ENCODE peak calls at places on chromosome 10, in five cellular contexts. V is HCT116, P is K562, T is SK-N-SH, B is GM12878. G is an unnamed sample.

GRCh38 chr10:132383026-132383565 is 13.9 kb upstream of the PWWP2B start:
- DNase-seq in V (no peak), B (no peak), P (no peak), T (no peak), G (no peak)

GRCh38 chr10:61592581-61592980 is 70.1 kb upstream of the CABCOCO1 start:
- DNase-seq in T (no peak), P (peak; percentile 50), V (peak; percentile 33), B (no peak), G (no peak)

GRCh38 chr10:44706745-44707144 is 204.4 kb upstream of the TMEM72 start:
- DNase-seq in B (no peak), T (no peak), V (peak; percentile 3), P (no peak), G (no peak)

GRCh38 chr10:5643356-5643755 is 23.0 kb downstream of the ASB13 start:
- DNase-seq in T (no peak), P (no peak), B (no peak), V (no peak), G (no peak)

GRCh38 chr10:122291739-122292138 is 20.6 kb downstream of the BTBD16 start:
- DNase-seq in T (no peak), P (no peak), V (no peak), B (no peak), G (no peak)

GRCh38 chr10:132019366-132019765 is 37.6 kb upstream of the BNIP3 start:
- DNase-seq in V (no peak), T (no peak), P (no peak), B (no peak), G (no peak)

GRCh38 chr10:80488539-80489066 is 34.5 kb downstream of the TSPAN14 start:
- DNase-seq in V (no peak), T (no peak), P (no peak), B (no peak), G (no peak)

GRCh38 chr10:74282151-74282852 is 131.3 kb downstream of the ADK start:
- DNase-seq in T (peak; percentile 14), V (no peak), B (no peak), P (no peak), G (no peak)

GRCh38 chr10:99329891-99330674 is 927 bp downstream of the CNNM1 start:
- DNase-seq in V (no peak), B (no peak), P (no peak), T (peak; percentile 83), G (no peak)

GRCh38 chr10:68184546-68184945 is 47.4 kb downstream of the ATOH7 start:
- DNase-seq in V (no peak), B (no peak), P (no peak), T (no peak), G (no peak)

GRCh38 chr10:50152792-50153272 is 85.1 kb downstream of the WASHC2A start:
- DNase-seq in V (no peak), P (peak; percentile 19), B (no peak), T (peak; percentile 36), G (no peak)

GRCh38 chr10:31749981-31750850 is 178.4 kb downstream of the ARHGAP12 start:
- DNase-seq in B (no peak), V (no peak), T (peak; percentile 84), P (no peak), G (no peak)

GRCh38 chr10:110241841-110242240 is 34.4 kb downstream of the MXI1 start:
- DNase-seq in P (no peak), T (no peak), V (no peak), B (no peak), G (no peak)

GRCh38 chr10:82683989-82684388 is 809.0 kb downstream of the NRG3 start:
- DNase-seq in V (no peak), B (no peak), T (peak; percentile 45), P (no peak), G (no peak)

GRCh38 chr10:74960670-74961069 is 134.3 kb downstream of the KAT6B start:
- DNase-seq in B (no peak), T (no peak), P (no peak), V (no peak), G (no peak)

GRCh38 chr10:74244097-74244685 is 93.2 kb downstream of the ADK start:
- DNase-seq in P (no peak), V (peak; percentile 42), B (no peak), T (peak; percentile 11), G (no peak)

GRCh38 chr10:10831085-10831484 is 186.6 kb upstream of the CELF2 start:
- DNase-seq in B (no peak), P (no peak), T (no peak), V (no peak), G (peak; percentile 7)

GRCh38 chr10:20100157-20100556 is 283.9 kb downstream of the PLXDC2 start:
- DNase-seq in B (no peak), V (no peak), P (no peak), T (peak; percentile 4), G (no peak)

GRCh38 chr10:30433286-30433778 is 652 bp upstream of the MAP3K8 start:
- DNase-seq in T (peak; percentile 78), P (peak; percentile 42), V (peak; percentile 64), B (no peak), G (no peak)

GRCh38 chr10:75743231-75743864 is 311.9 kb downstream of the LRMDA start:
- DNase-seq in B (no peak), V (no peak), T (no peak), P (no peak), G (no peak)

GRCh38 chr10:70753841-70754621 is 31.1 kb downstream of the TBATA start:
- DNase-seq in P (no peak), V (no peak), B (no peak), T (no peak), G (no peak)

GRCh38 chr10:11930342-11930978 is 107.3 kb downstream of the PROSER2 start:
- DNase-seq in B (no peak), T (no peak), P (no peak), V (no peak), G (no peak)

GRCh38 chr10:112687647-112688046 is 240.6 kb downstream of the VTI1A start:
- DNase-seq in B (no peak), P (no peak), V (no peak), T (no peak), G (no peak)

GRCh38 chr10:27744478-27745379 is 890 bp downstream of the MKX start:
- DNase-seq in B (no peak), V (no peak), T (peak; percentile 21), P (no peak), G (no peak)

GRCh38 chr10:116132716-116133420 is 140.1 kb downstream of the GFRA1 start:
- DNase-seq in B (no peak), V (no peak), P (no peak), T (no peak), G (no peak)

GRCh38 chr10:116138897-116139296 is 134.1 kb downstream of the GFRA1 start:
- DNase-seq in V (no peak), P (no peak), T (no peak), B (no peak), G (no peak)

GRCh38 chr10:116134316-116134715 is 138.7 kb downstream of the GFRA1 start:
- DNase-seq in B (no peak), T (no peak), P (no peak), V (no peak), G (no peak)

GRCh38 chr10:116130006-116130405 is 143.0 kb downstream of the GFRA1 start:
- DNase-seq in P (no peak), V (no peak), T (no peak), B (no peak), G (no peak)

DNA sequence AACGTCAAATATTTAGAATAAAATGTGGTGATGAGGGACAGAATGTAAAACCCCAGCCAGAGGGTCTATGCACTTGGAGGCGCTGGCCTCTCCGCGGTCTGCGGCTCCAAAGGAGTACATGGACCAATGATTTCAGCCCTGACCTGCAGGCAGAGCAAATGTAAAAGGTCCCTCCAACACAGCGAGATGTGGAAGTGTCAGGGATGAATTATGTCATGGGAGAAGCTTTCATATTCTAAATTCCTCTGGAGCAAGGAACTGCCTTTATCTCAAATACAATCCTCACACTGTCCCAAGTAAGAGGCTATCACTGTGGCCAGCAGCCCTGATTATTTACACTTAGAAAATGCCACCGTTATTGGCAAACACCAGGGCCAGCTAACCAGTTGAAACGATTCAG is 139.4 kb downstream of the GFRA1 start:
- DNase-seq in T (no peak), V (no peak), B (no peak), P (no peak), G (no peak)
- TF ChIP-seq SIN3A in T (no peak), V (no peak), B (no peak), P (no peak), G (no peak)

DNA sequence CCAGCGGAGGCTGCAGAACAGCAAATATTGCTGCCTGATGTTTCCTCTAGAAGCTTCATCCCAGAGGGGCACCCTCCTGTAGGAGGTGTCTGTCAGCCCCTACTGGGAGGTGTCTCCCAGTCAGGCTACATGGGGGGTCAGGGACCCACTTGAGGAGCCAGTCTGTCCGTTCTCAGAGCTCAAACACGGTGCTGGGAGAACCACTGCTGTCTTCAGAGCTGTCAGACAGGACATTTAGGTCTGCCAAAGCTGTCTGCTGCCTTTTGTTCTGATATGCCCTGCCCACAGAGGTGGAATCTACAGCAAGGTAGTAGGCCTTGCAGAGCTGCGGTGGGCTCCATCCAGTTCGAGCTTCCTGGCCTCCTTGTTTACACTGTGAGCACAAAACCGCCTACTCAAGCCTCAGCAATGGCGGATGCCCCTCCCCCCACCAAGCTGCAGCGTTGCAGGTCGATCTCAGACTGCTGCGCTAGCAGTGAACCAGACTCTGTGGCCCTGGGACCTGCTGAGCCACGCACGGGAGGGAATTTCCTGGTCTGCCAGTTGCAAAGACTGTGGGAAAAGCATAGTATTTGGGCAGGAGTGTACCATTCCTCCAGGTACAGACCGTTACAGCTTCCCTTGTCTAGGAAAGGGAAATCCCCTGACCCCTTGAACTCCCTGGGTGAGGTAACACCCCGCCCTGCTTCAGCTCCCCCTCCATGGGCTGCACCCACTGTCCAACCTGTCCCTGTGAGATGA is 17.7 kb upstream of the MINDY3 start:
- DNase-seq in V (no peak), T (no peak), P (no peak), B (no peak), G (no peak)
- TF ChIP-seq CTCF in V (no peak), T (no peak), P (no peak), B (no peak), G (no peak)

GRCh38 chr10:125606406-125606805 is 76.6 kb downstream of the TEX36 start:
- DNase-seq in B (no peak), V (no peak), P (peak; percentile 32), T (peak; percentile 65), G (no peak)

GRCh38 chr10:125607689-125608290 is 75.2 kb downstream of the TEX36 start:
- DNase-seq in B (no peak), T (no peak), P (no peak), V (no peak), G (no peak)

GRCh38 chr10:125599194-125599593 is 83.8 kb downstream of the TEX36 start:
- DNase-seq in V (no peak), P (no peak), B (no peak), T (peak; percentile 9), G (no peak)

GRCh38 chr10:125605167-125605566 is 77.8 kb downstream of the TEX36 start:
- DNase-seq in V (no peak), T (no peak), B (no peak), P (peak; percentile 51), G (no peak)

DNA sequence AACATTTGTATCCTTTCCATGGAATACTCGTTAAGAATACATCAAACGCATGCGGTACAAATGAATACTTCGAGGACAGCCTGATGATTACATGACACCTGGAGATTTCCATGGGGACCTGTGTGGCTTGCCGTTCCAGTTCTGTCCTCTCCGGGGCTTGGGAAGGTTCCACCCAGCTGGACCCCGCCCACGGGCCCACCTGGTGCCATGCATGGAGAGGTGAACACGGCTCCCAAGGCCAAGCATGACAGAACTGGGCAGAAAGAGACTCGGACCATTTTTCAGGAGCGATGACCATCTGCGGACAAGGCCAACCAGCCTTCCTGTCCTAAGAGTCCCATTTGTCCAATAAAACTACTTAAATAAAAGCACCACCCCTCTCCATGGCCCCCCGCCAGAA is 80.1 kb downstream of the TEX36 start:
- DNase-seq in B (no peak), P (no peak), T (no peak), V (no peak), G (no peak)
- TF ChIP-seq SIN3A in B (no peak), P (no peak), T (no peak), V (no peak), G (no peak)

GRCh38 chr10:60238408-60239100 is 151.1 kb downstream of the ANK3 start:
- DNase-seq in B (peak; percentile 23), P (peak; percentile 62), V (peak; percentile 2), T (peak; percentile 18), G (peak; percentile 15)
- TF ChIP-seq CTCF in B (peak; percentile 38), P (peak; percentile 64), V (peak; percentile 21), T (peak; percentile 50), G (peak; percentile 32)

G was measured in Panc1.